ENCODE peak calls at places on chromosome 15, in eight cellular contexts. R is astrocyte of the spinal cord, P is GM06990, L is AG09309, N is brain microvascular endothelial cell, K is Panc1, D is right cardiac atrium, B is fibroblast of lung. U is an unnamed sample.

GRCh38 chr15:101267320-101268104 is 9.8 kb downstream of the SELENOS start:
- DNase-seq in D (peak; percentile 78), R (peak; percentile 90), N (no peak), L (peak; percentile 88), B (peak; percentile 94), P (no peak), K (no peak), U (no peak)

GRCh38 chr15:100183921-100184480 is 157.8 kb downstream of the ADAMTS17 start:
- DNase-seq in D (no peak), L (no peak), K (no peak), R (no peak), N (no peak), B (no peak), P (no peak), U (no peak)

GRCh38 chr15:84740691-84741090 is 7.7 kb upstream of the ZNF592 start:
- DNase-seq in P (no peak), B (no peak), K (no peak), N (no peak), L (no peak), R (no peak), D (no peak), U (no peak)

GRCh38 chr15:59339252-59339672 is 33.4 kb downstream of the MYO1E start:
- DNase-seq in R (peak; percentile 52), D (no peak), L (no peak), K (no peak), N (peak; percentile 79), B (peak; percentile 80), P (no peak), U (no peak)

GRCh38 chr15:66701422-66702034 is 508 bp upstream of the SMAD6 start:
- DNase-seq in L (no peak), P (peak; percentile 66), N (peak; percentile 38), R (peak; percentile 79), K (no peak), B (peak; percentile 72), D (peak; percentile 88), U (peak; percentile 11)

GRCh38 chr15:36778516-36778915 is 199.1 kb downstream of the CDIN1 start:
- DNase-seq in L (peak; percentile 97), P (no peak), N (no peak), K (no peak), D (no peak), R (peak; percentile 22), B (peak; percentile 80), U (no peak)

GRCh38 chr15:35181538-35181937 is 96.4 kb upstream of the NANOGP8 start:
- DNase-seq in K (no peak), P (no peak), L (no peak), B (peak; percentile 54), N (no peak), D (no peak), R (peak; percentile 78), U (no peak)

GRCh38 chr15:58432421-58432820 is 630 bp downstream of the LIPC start:
- DNase-seq in K (no peak), D (no peak), L (no peak), B (peak; percentile 30), R (no peak), P (no peak), N (no peak), U (no peak)

GRCh38 chr15:72117448-72117697 is 577 bp downstream of the MYO9A start:
- DNase-seq in P (no peak), N (peak; percentile 75), B (peak; percentile 82), K (no peak), L (no peak), R (peak; percentile 83), D (peak; percentile 94), U (peak; percentile 60)

GRCh38 chr15:85162237-85162636 is 180.6 kb downstream of the PDE8A start:
- DNase-seq in K (no peak), B (no peak), L (no peak), P (no peak), R (no peak), D (no peak), N (no peak), U (no peak)

GRCh38 chr15:74482661-74483060 is 21.7 kb upstream of the UBL7 start:
- DNase-seq in K (no peak), D (no peak), B (no peak), L (no peak), P (no peak), N (peak; percentile 1), R (no peak), U (no peak)

GRCh38 chr15:101045236-101045646 is 126.1 kb downstream of the LRRK1 start:
- DNase-seq in N (no peak), K (no peak), D (peak; percentile 58), R (peak; percentile 43), L (no peak), B (no peak), P (no peak), U (no peak)

GRCh38 chr15:23424111-23424904 is 22.7 kb downstream of the GOLGA6L2 start:
- DNase-seq in P (no peak), L (no peak), B (no peak), K (no peak), R (no peak), N (no peak), D (no peak), U (no peak)

GRCh38 chr15:83569341-83569740 is 84.6 kb upstream of the ADAMTSL3 start:
- DNase-seq in D (no peak), B (no peak), L (no peak), N (no peak), R (no peak), K (no peak), P (no peak), U (no peak)

GRCh38 chr15:69783211-69783610 is 314.5 kb downstream of the TLE3 start:
- DNase-seq in P (no peak), L (no peak), D (no peak), B (no peak), K (no peak), N (no peak), R (no peak), U (no peak)

GRCh38 chr15:51970132-51970817 is 1.3 kb downstream of the LEO1 start:
- DNase-seq in B (no peak), D (no peak), R (no peak), K (no peak), L (no peak), P (no peak), N (no peak), U (no peak)

GRCh38 chr15:49860101-49860500 is 239.3 kb downstream of the DTWD1 start:
- DNase-seq in L (peak; percentile 83), N (no peak), P (no peak), R (peak; percentile 68), D (no peak), K (no peak), B (peak; percentile 92), U (no peak)

DNA sequence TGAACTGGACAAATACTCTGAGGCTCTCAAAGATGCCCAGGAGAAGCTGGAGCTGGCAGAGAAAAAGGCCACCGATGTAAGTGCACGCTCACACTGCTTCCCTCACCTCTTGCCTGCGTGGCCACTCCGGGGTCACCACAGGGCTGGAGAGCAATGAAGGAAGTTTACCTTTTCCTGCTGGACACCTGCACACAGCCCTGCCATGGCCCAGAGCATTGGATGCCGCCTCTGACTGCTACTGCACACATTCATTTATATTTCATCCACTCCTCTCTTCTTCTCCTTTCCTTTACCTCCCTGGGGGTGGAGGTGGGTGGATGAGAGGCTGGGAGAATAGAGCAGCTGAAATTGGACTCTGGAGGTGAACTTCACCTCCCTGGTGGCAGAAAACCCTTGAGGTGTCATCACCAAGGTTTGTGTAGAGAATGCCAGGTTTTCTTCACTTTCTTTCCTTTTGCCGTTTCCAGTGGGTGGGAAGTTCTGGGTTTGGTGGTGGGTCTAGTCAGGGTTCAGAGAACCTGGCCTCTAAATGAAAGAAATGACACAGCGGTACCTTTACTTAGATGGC is 1.6 kb downstream of the TPM1 start:
- DNase-seq in B (no peak), L (no peak), P (no peak), N (no peak), R (peak; percentile 13), K (no peak), D (no peak), U (no peak)
- H3K4me3 ChIP-seq in B (peak overlapping the region; percentile 88), L (peak overlapping the region; percentile 93), P (no peak overlapping the region), N (peak overlapping the region; percentile 100), R (peak overlapping the region; percentile 79), K (peak overlapping the region; percentile 94), D (peak overlapping the region; percentile 86), U (peak overlapping the region; percentile 41)

DNA sequence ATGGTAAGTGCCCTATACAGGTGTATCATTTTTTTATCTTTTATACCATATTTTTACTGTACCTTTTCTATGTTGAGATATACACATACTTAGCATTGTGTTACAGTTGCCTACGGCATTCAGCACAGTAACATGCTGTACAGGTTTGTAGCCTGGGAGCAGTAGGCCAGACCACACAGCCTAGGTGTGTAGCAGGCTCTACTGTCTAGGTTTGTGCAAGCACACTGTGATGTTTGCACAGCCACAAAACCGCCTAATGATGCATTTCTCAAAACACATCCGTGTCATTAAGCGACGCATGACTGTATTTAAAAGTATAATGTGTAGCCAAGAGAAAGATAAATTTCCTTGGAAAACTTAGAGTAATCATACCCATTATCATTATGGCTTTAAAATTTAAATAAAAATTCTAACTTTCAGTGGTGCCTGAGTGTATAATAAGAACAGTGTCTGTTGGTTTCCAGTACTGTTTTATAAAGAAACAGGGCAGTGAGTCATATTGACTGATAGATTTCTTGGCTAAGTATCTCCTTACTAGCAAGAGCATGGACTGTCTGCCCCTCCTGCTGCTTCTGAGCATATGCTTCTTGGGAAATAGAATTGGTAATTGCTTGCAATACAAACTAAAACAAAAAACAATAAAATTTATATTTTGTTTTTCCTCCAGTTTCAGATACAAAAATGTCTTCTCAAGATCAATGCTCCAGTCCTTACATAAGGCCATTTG is 18.3 kb downstream of the CALML4 start:
- DNase-seq in K (no peak), R (peak; percentile 80), D (no peak), L (peak; percentile 41), B (peak; percentile 78), P (no peak), N (peak; percentile 54), U (no peak)
- H3K4me3 ChIP-seq in K (no peak overlapping the region), R (no peak overlapping the region), D (no peak overlapping the region), L (no peak overlapping the region), B (no peak overlapping the region), P (no peak overlapping the region), N (no peak overlapping the region), U (no peak overlapping the region)

GRCh38 chr15:88788816-88789215 is 14.4 kb upstream of the ACAN start:
- DNase-seq in N (no peak), K (no peak), P (no peak), L (peak; percentile 24), D (no peak), R (no peak), B (no peak), U (no peak)
- H3K4me3 ChIP-seq in N (no peak overlapping the region), K (no peak overlapping the region), P (no peak overlapping the region), L (no peak overlapping the region), D (no peak overlapping the region), R (no peak overlapping the region), B (no peak overlapping the region), U (no peak overlapping the region)

DNA sequence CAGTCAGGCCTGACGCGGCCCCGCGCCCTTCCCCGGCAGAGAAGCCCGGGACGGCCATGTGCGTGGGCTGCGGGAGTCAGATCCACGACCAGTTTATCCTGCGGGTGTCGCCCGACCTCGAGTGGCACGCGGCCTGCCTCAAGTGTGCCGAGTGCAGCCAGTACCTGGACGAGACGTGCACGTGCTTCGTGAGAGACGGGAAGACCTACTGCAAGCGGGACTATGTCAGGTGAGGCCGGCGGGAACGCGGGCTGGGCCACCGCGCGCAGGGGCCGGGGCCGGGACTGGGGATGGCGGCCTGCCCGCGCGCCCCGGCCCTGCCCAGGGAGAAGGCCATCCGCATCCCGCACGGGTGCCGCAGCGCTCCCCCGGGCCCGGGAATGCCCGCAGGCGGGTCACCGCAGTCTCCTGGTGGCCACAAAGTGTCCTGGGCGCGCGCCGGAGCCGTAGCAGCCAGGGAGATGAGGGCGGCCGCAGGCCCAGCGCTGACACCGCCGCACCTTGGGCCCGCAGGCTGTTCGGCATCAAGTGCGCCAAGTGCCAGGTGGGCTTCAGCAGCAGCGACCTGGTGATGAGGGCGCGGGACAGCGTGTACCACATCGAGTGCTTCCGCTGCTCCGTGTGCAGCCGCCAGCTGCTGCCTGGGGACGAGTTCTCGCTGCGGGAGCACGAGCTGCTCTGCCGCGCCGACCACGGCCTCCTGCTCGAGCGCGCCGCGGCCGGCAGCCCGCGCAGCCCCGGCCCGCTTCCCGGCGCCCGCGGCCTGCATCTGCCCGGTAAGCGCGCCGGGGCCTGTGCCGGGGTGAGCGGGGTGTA is 1.4 kb downstream of the ISL2 start:
- DNase-seq in D (no peak), R (no peak), L (no peak), N (no peak), K (no peak), P (peak; percentile 55), B (no peak), U (no peak)
- H3K4me3 ChIP-seq in D (no peak overlapping the region), R (no peak overlapping the region), L (no peak overlapping the region), N (no peak overlapping the region), K (no peak overlapping the region), P (peak overlapping the region; percentile 74), B (no peak overlapping the region), U (no peak overlapping the region)